ENCODE peak calls at places on chromosome 5, in six cellular contexts. One of them, this sample, is unnamed.
A peak's percentile ranks its signal among the peaks of the same experiment; 100 is the strongest.

GRCh38 chr5:110075656-110076055 is 385.9 kb downstream of the MAN2A1 start:
- DNase-seq in pancreas: no peak
- DNase-seq in tibial artery: no peak
- DNase-seq in effector memory CD4-positive, alpha-beta T cell: no peak
- DNase-seq in astrocyte: no peak
- DNase-seq in neuronal stem cell: no peak
- DNase-seq in this sample: no peak

GRCh38 chr5:132057498-132058255 is 2.8 kb upstream of the IL3 start:
- DNase-seq in tibial artery: no peak
- DNase-seq in effector memory CD4-positive, alpha-beta T cell: no peak
- DNase-seq in neuronal stem cell: no peak
- DNase-seq in pancreas: peak; percentile 1
- DNase-seq in astrocyte: no peak
- DNase-seq in this sample: no peak

GRCh38 chr5:170408189-170408588 is 19.0 kb upstream of the KCNMB1 start:
- DNase-seq in astrocyte: no peak
- DNase-seq in effector memory CD4-positive, alpha-beta T cell: no peak
- DNase-seq in pancreas: no peak
- DNase-seq in neuronal stem cell: no peak
- DNase-seq in tibial artery: no peak
- DNase-seq in this sample: no peak

GRCh38 chr5:138789771-138790242 is 36.6 kb downstream of the CTNNA1 start:
- DNase-seq in tibial artery: no peak
- DNase-seq in astrocyte: no peak
- DNase-seq in effector memory CD4-positive, alpha-beta T cell: no peak
- DNase-seq in pancreas: no peak
- DNase-seq in neuronal stem cell: peak; percentile 15
- DNase-seq in this sample: no peak

GRCh38 chr5:1281038-1281882 is 13.6 kb downstream of the TERT start:
- DNase-seq in astrocyte: no peak
- DNase-seq in tibial artery: no peak
- DNase-seq in pancreas: peak; percentile 29
- DNase-seq in neuronal stem cell: no peak
- DNase-seq in effector memory CD4-positive, alpha-beta T cell: no peak
- DNase-seq in this sample: no peak

GRCh38 chr5:181242031-181242451 is 1.7 kb downstream of the RACK1 start:
- DNase-seq in effector memory CD4-positive, alpha-beta T cell: no peak
- DNase-seq in tibial artery: no peak
- DNase-seq in pancreas: no peak
- DNase-seq in neuronal stem cell: no peak
- DNase-seq in astrocyte: no peak
- DNase-seq in this sample: no peak

GRCh38 chr5:149995385-149996085 is 4.9 kb downstream of the TIGD6 start:
- DNase-seq in pancreas: no peak
- DNase-seq in neuronal stem cell: no peak
- DNase-seq in tibial artery: no peak
- DNase-seq in effector memory CD4-positive, alpha-beta T cell: no peak
- DNase-seq in astrocyte: no peak
- DNase-seq in this sample: peak; percentile 30

GRCh38 chr5:145495741-145496140 is 339.4 kb downstream of the PRELID2 start:
- DNase-seq in pancreas: no peak
- DNase-seq in effector memory CD4-positive, alpha-beta T cell: no peak
- DNase-seq in neuronal stem cell: no peak
- DNase-seq in tibial artery: no peak
- DNase-seq in astrocyte: peak; percentile 91
- DNase-seq in this sample: no peak

GRCh38 chr5:103224118-103224893 is 34.3 kb upstream of the MACIR start:
- DNase-seq in tibial artery: no peak
- DNase-seq in effector memory CD4-positive, alpha-beta T cell: no peak
- DNase-seq in neuronal stem cell: peak; percentile 41
- DNase-seq in pancreas: no peak
- DNase-seq in astrocyte: peak; percentile 50
- DNase-seq in this sample: no peak

GRCh38 chr5:154358410-154359221 is 87.2 kb upstream of the SAP30L start:
- DNase-seq in tibial artery: no peak
- DNase-seq in pancreas: no peak
- DNase-seq in astrocyte: peak; percentile 83
- DNase-seq in neuronal stem cell: no peak
- DNase-seq in effector memory CD4-positive, alpha-beta T cell: no peak
- DNase-seq in this sample: no peak
- H3K27ac ChIP-seq in tibial artery: peak overlapping the region; percentile 75
- H3K27ac ChIP-seq in pancreas: no peak overlapping the region
- H3K27ac ChIP-seq in astrocyte: peak overlapping the region; percentile 63
- H3K27ac ChIP-seq in neuronal stem cell: no peak overlapping the region
- H3K27ac ChIP-seq in effector memory CD4-positive, alpha-beta T cell: no peak overlapping the region
- H3K27ac ChIP-seq in this sample: no peak overlapping the region

GRCh38 chr5:38719916-38720315 is 125.9 kb upstream of the OSMR start:
- DNase-seq in effector memory CD4-positive, alpha-beta T cell: no peak
- DNase-seq in astrocyte: peak; percentile 76
- DNase-seq in tibial artery: no peak
- DNase-seq in pancreas: no peak
- DNase-seq in neuronal stem cell: no peak
- DNase-seq in this sample: no peak
- H3K27ac ChIP-seq in effector memory CD4-positive, alpha-beta T cell: no peak overlapping the region
- H3K27ac ChIP-seq in astrocyte: peak overlapping the region; percentile 51
- H3K27ac ChIP-seq in tibial artery: no peak overlapping the region
- H3K27ac ChIP-seq in pancreas: no peak overlapping the region
- H3K27ac ChIP-seq in neuronal stem cell: no peak overlapping the region
- H3K27ac ChIP-seq in this sample: no peak overlapping the region

DNA sequence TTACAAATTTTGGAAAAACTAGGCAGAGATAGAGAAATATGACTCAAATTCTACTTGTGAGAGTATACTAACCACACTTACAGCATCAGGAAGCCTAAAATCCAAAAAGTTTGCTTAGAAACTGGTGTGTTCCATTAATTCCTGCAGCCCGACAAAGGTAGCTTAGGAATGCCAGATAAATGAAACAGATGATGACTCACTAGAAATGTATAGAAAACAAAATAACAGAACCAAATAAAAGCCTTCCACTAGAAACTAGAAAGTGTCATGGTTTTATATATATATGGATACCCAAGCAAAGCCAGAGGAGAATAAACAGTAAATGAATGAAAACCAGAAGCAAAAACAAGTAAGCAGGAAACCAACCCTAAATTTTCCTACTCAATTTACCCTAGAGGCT is 272.2 kb upstream of the PRDM9 start:
- DNase-seq in tibial artery: no peak
- DNase-seq in astrocyte: no peak
- DNase-seq in pancreas: no peak
- DNase-seq in effector memory CD4-positive, alpha-beta T cell: no peak
- DNase-seq in neuronal stem cell: no peak
- DNase-seq in this sample: no peak
- H3K27ac ChIP-seq in tibial artery: no peak overlapping the region
- H3K27ac ChIP-seq in astrocyte: no peak overlapping the region
- H3K27ac ChIP-seq in pancreas: no peak overlapping the region
- H3K27ac ChIP-seq in effector memory CD4-positive, alpha-beta T cell: no peak overlapping the region
- H3K27ac ChIP-seq in neuronal stem cell: no peak overlapping the region
- H3K27ac ChIP-seq in this sample: no peak overlapping the region

GRCh38 chr5:52893105-52893504 is 96.0 kb upstream of the ITGA2 start:
- DNase-seq in tibial artery: no peak
- DNase-seq in effector memory CD4-positive, alpha-beta T cell: no peak
- DNase-seq in astrocyte: peak; percentile 83
- DNase-seq in pancreas: no peak
- DNase-seq in neuronal stem cell: no peak
- DNase-seq in this sample: no peak

GRCh38 chr5:52895572-52896296 is 93.4 kb upstream of the ITGA2 start:
- DNase-seq in tibial artery: no peak
- DNase-seq in pancreas: no peak
- DNase-seq in neuronal stem cell: no peak
- DNase-seq in astrocyte: no peak
- DNase-seq in effector memory CD4-positive, alpha-beta T cell: no peak
- DNase-seq in this sample: no peak

GRCh38 chr5:52895070-52895469 is 94.1 kb upstream of the ITGA2 start:
- DNase-seq in pancreas: no peak
- DNase-seq in tibial artery: no peak
- DNase-seq in neuronal stem cell: no peak
- DNase-seq in effector memory CD4-positive, alpha-beta T cell: no peak
- DNase-seq in astrocyte: no peak
- DNase-seq in this sample: no peak

GRCh38 chr5:52893863-52894262 is 95.3 kb upstream of the ITGA2 start:
- DNase-seq in effector memory CD4-positive, alpha-beta T cell: no peak
- DNase-seq in neuronal stem cell: no peak
- DNase-seq in astrocyte: no peak
- DNase-seq in pancreas: no peak
- DNase-seq in tibial artery: no peak
- DNase-seq in this sample: no peak

GRCh38 chr5:52894451-52894850 is 94.7 kb upstream of the ITGA2 start:
- DNase-seq in neuronal stem cell: no peak
- DNase-seq in tibial artery: no peak
- DNase-seq in pancreas: no peak
- DNase-seq in effector memory CD4-positive, alpha-beta T cell: no peak
- DNase-seq in astrocyte: no peak
- DNase-seq in this sample: no peak
- H3K27ac ChIP-seq in neuronal stem cell: no peak overlapping the region
- H3K27ac ChIP-seq in tibial artery: peak overlapping the region; percentile 67
- H3K27ac ChIP-seq in pancreas: no peak overlapping the region
- H3K27ac ChIP-seq in effector memory CD4-positive, alpha-beta T cell: no peak overlapping the region
- H3K27ac ChIP-seq in astrocyte: no peak overlapping the region
- H3K27ac ChIP-seq in this sample: peak overlapping the region; percentile 40

GRCh38 chr5:151345187-151345807 is 2.1 kb downstream of the SLC36A2 start:
- DNase-seq in effector memory CD4-positive, alpha-beta T cell: no peak
- DNase-seq in tibial artery: no peak
- DNase-seq in neuronal stem cell: no peak
- DNase-seq in astrocyte: no peak
- DNase-seq in pancreas: no peak
- DNase-seq in this sample: no peak
- H3K27ac ChIP-seq in effector memory CD4-positive, alpha-beta T cell: no peak overlapping the region
- H3K27ac ChIP-seq in tibial artery: no peak overlapping the region
- H3K27ac ChIP-seq in neuronal stem cell: no peak overlapping the region
- H3K27ac ChIP-seq in astrocyte: no peak overlapping the region
- H3K27ac ChIP-seq in pancreas: no peak overlapping the region
- H3K27ac ChIP-seq in this sample: no peak overlapping the region

GRCh38 chr5:178825444-178825843 is 34.3 kb upstream of the ZNF354B start:
- DNase-seq in neuronal stem cell: no peak
- DNase-seq in pancreas: no peak
- DNase-seq in astrocyte: no peak
- DNase-seq in effector memory CD4-positive, alpha-beta T cell: no peak
- DNase-seq in tibial artery: no peak
- DNase-seq in this sample: no peak
- H3K27ac ChIP-seq in neuronal stem cell: no peak overlapping the region
- H3K27ac ChIP-seq in pancreas: no peak overlapping the region
- H3K27ac ChIP-seq in astrocyte: no peak overlapping the region
- H3K27ac ChIP-seq in effector memory CD4-positive, alpha-beta T cell: no peak overlapping the region
- H3K27ac ChIP-seq in tibial artery: no peak overlapping the region
- H3K27ac ChIP-seq in this sample: no peak overlapping the region

DNA sequence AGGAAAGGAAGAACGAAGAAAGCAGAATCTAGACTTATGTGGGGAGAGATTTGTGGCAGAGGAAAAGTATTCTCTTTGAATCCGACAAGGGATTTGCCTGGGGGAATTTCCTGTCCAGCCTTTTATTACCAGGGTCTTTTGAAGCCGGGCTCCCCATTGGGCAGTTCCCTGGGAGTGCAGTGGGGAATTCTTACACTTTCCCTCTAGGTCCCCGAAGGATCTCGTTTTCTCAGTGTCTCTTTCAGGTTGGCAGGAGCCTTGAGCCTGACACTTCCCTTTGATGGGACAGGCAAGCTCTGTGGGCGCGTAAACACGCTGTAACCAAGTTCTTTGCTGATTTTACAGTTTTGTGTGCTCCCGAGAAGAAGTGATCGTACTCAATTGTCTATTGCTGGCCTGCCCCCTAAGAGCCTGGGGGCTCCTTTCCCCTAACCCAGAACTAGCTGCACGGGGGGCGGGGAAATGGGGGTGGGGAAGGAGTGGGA is 582 bp upstream of the VCAN start:
- DNase-seq in astrocyte: no peak
- DNase-seq in neuronal stem cell: no peak
- DNase-seq in effector memory CD4-positive, alpha-beta T cell: no peak
- DNase-seq in pancreas: no peak
- DNase-seq in tibial artery: peak; percentile 28
- DNase-seq in this sample: no peak
- H3K27ac ChIP-seq in astrocyte: peak overlapping the region; percentile 30
- H3K27ac ChIP-seq in neuronal stem cell: peak overlapping the region; percentile 75
- H3K27ac ChIP-seq in effector memory CD4-positive, alpha-beta T cell: no peak overlapping the region
- H3K27ac ChIP-seq in pancreas: no peak overlapping the region
- H3K27ac ChIP-seq in tibial artery: peak overlapping the region; percentile 77
- H3K27ac ChIP-seq in this sample: no peak overlapping the region

DNA sequence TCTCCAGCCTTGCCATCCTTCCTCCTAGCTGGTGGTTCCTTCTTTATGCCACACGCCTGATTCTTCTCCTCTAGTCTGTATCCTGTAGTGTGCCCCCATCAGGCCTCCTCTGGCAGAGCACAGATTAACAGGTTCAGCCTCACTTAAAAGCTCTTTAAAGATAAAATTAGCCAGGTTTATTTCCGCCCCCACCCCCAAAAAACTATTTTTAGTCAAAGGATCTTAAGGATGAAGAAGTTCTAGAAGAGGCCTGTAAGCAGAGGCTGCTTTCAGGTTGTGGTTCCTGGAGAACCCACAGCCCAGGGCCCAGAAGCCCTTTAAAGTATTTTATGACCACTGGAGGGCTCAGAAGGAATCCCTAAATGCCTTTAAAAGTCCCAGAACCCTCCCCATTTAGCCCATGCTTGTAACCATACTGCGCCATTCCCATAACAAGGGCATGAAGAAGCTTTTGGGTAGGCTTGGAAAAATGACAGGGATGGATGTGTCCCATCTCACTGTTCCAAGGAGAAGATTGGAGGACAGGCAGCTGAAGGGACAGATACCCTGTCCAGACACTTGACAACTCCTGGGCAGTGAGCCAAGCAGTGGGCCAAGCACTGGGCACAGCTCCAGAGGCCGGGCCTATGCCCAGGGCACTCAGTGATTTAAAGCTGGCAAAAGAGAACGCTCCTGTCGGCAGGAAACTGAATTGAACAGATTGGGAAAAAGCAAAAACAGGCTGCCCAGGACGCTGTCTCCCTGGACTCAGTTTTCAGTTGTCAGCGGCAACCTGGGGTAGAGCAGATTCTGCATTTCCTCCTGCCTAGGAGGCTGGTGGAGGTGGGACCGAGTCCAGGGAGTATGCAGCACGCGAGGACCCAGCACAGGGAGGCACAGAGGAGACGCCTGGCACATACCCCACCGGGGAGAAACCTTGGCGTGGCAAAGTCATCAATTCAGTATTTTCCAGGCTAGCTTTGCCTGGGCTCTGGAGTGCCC is 106.3 kb upstream of the SSBP2 start:
- DNase-seq in pancreas: peak; percentile 80
- DNase-seq in astrocyte: no peak
- DNase-seq in tibial artery: peak; percentile 74
- DNase-seq in neuronal stem cell: no peak
- DNase-seq in effector memory CD4-positive, alpha-beta T cell: no peak
- DNase-seq in this sample: no peak
- H3K27ac ChIP-seq in pancreas: peak overlapping the region; percentile 50
- H3K27ac ChIP-seq in astrocyte: no peak overlapping the region
- H3K27ac ChIP-seq in tibial artery: peak overlapping the region; percentile 86
- H3K27ac ChIP-seq in neuronal stem cell: no peak overlapping the region
- H3K27ac ChIP-seq in effector memory CD4-positive, alpha-beta T cell: no peak overlapping the region
- H3K27ac ChIP-seq in this sample: peak overlapping the region; percentile 81

DNA sequence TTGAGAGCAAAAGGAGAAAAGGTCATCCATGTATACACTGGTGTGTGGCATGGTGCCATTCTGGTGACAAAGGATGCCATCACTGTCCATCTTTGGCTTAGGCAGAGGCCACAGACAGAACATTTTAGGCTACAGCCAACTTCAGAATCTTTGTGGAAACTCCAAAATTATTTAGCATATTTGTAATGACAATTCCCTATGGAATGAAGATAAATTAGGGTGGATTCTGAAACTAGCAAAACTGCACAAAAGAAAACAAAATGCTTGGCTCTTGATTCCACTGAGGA is 92.5 kb downstream of the FBXW11 start:
- DNase-seq in astrocyte: no peak
- DNase-seq in effector memory CD4-positive, alpha-beta T cell: no peak
- DNase-seq in tibial artery: no peak
- DNase-seq in neuronal stem cell: no peak
- DNase-seq in pancreas: no peak
- DNase-seq in this sample: no peak
- H3K27ac ChIP-seq in astrocyte: no peak overlapping the region
- H3K27ac ChIP-seq in effector memory CD4-positive, alpha-beta T cell: no peak overlapping the region
- H3K27ac ChIP-seq in tibial artery: no peak overlapping the region
- H3K27ac ChIP-seq in neuronal stem cell: peak overlapping the region; percentile 93
- H3K27ac ChIP-seq in pancreas: no peak overlapping the region
- H3K27ac ChIP-seq in this sample: no peak overlapping the region

GRCh38 chr5:168317521-168318147 is 26.2 kb downstream of the WWC1 start:
- DNase-seq in neuronal stem cell: no peak
- DNase-seq in effector memory CD4-positive, alpha-beta T cell: no peak
- DNase-seq in tibial artery: no peak
- DNase-seq in astrocyte: peak; percentile 98
- DNase-seq in pancreas: no peak
- DNase-seq in this sample: no peak
- H3K27ac ChIP-seq in neuronal stem cell: no peak overlapping the region
- H3K27ac ChIP-seq in effector memory CD4-positive, alpha-beta T cell: no peak overlapping the region
- H3K27ac ChIP-seq in tibial artery: no peak overlapping the region
- H3K27ac ChIP-seq in astrocyte: peak overlapping the region; percentile 84
- H3K27ac ChIP-seq in pancreas: peak overlapping the region; percentile 94
- H3K27ac ChIP-seq in this sample: peak overlapping the region; percentile 68